ENCODE peak calls at places on chromosomes 4 and X, in nine cellular contexts. R is tibial artery, N is dorsolateral prefrontal cortex, M is A549, A is fibroblast of pulmonary artery, K is K562, P is transverse colon, U is natural killer cell, C is astrocyte of the spinal cord. V is an unnamed sample.

GRCh38 chr4:163542275-163542674 is 47.8 kb downstream of the TMA16 start:
- DNase-seq in R (no peak), A (peak; percentile 14), U (no peak), M (no peak), K (no peak), C (peak; percentile 52), N (no peak), P (no peak), V (no peak)

GRCh38 chrX:57137481-57137880 is 284 bp upstream of the SPIN2A start:
- DNase-seq in R (no peak), U (no peak), N (no peak), A (peak; percentile 43), M (no peak), C (peak; percentile 1), K (no peak), P (no peak), V (no peak)

GRCh38 chr4:137524642-137525384 is 7.5 kb downstream of the PCDH18 start:
- DNase-seq in K (no peak), P (no peak), M (no peak), C (peak; percentile 33), N (no peak), R (no peak), U (no peak), A (peak; percentile 44), V (no peak)

GRCh38 chr4:4659871-4660651 is 118.2 kb upstream of the STX18 start:
- DNase-seq in A (peak; percentile 84), U (no peak), C (peak; percentile 96), K (peak; percentile 43), R (peak; percentile 35), M (peak; percentile 38), N (no peak), P (no peak), V (no peak)

GRCh38 chr4:183264614-183265013 is 55.5 kb downstream of the CLDN22 start:
- DNase-seq in C (peak; percentile 21), K (no peak), P (no peak), N (no peak), R (no peak), A (peak; percentile 21), M (no peak), U (no peak), V (no peak)

GRCh38 chr4:69787879-69788278 is 27.5 kb upstream of the SULT1B1 start:
- DNase-seq in C (peak; percentile 8), N (no peak), P (no peak), A (no peak), M (no peak), K (no peak), U (no peak), R (no peak), V (no peak)

GRCh38 chrX:119218198-119218597 is 17.9 kb upstream of the PGRMC1 start:
- DNase-seq in C (no peak), A (peak; percentile 33), R (no peak), P (no peak), M (no peak), U (no peak), N (no peak), K (no peak), V (no peak)

GRCh38 chr4:9785926-9786325 is 4.5 kb downstream of the DRD5 start:
- DNase-seq in N (no peak), C (no peak), A (no peak), U (no peak), P (peak; percentile 51), M (no peak), K (no peak), R (no peak), V (no peak)

GRCh38 chrX:70433848-70434351 is 10.7 kb upstream of the DLG3 start:
- DNase-seq in K (peak; percentile 80), A (peak; percentile 53), N (peak; percentile 50), P (peak; percentile 83), C (peak; percentile 42), U (peak; percentile 73), M (peak; percentile 53), R (peak; percentile 60), V (peak; percentile 58)

GRCh38 chr4:84237008-84237407 is 262.1 kb downstream of the NKX6-1 start:
- DNase-seq in C (no peak), A (no peak), N (no peak), U (no peak), M (no peak), P (no peak), K (no peak), R (no peak), V (no peak)

GRCh38 chr4:47686294-47686872 is 151.5 kb downstream of the CORIN start:
- DNase-seq in U (peak; percentile 43), P (peak; percentile 57), C (peak; percentile 32), M (peak; percentile 6), K (peak; percentile 61), A (peak; percentile 59), N (no peak), R (peak; percentile 26), V (peak; percentile 61)

GRCh38 chrX:21741869-21742701 is 15.8 kb downstream of the SMPX start:
- DNase-seq in U (no peak), A (no peak), C (no peak), K (no peak), N (no peak), R (no peak), M (no peak), P (no peak), V (no peak)

GRCh38 chr4:83552085-83552484 is 16.2 kb downstream of the GPAT3 start:
- DNase-seq in U (no peak), C (no peak), M (no peak), K (no peak), R (no peak), A (peak; percentile 31), N (no peak), P (no peak), V (no peak)

GRCh38 chr4:23887989-23888388 is 1.9 kb downstream of the PPARGC1A start:
- DNase-seq in C (no peak), U (no peak), P (no peak), M (no peak), A (no peak), N (no peak), R (no peak), K (no peak), V (no peak)

GRCh38 chr4:37889849-37890500 is 909 bp upstream of the TBC1D1 start:
- DNase-seq in R (peak; percentile 39), K (no peak), P (peak; percentile 26), U (no peak), C (no peak), N (no peak), A (no peak), M (no peak), V (no peak)

GRCh38 chrX:21479695-21480280 is 105.6 kb downstream of the CNKSR2 start:
- DNase-seq in A (peak; percentile 74), N (no peak), R (no peak), K (no peak), U (no peak), C (peak; percentile 68), P (no peak), M (peak; percentile 6), V (no peak)

GRCh38 chr4:3429651-3430050 is 12.1 kb upstream of the HGFAC start:
- DNase-seq in P (no peak), R (no peak), U (no peak), C (no peak), K (no peak), M (no peak), A (no peak), N (no peak), V (no peak)

GRCh38 chr4:3342182-3342854 is 49.5 kb downstream of the RGS12 start:
- DNase-seq in R (no peak), C (peak; percentile 81), N (no peak), K (no peak), M (peak; percentile 14), P (no peak), A (peak; percentile 40), U (no peak), V (no peak)

GRCh38 chr4:123291329-123291728 is 105.3 kb upstream of the SPRY1 start:
- DNase-seq in R (no peak), C (peak; percentile 24), M (no peak), K (no peak), A (no peak), U (no peak), P (no peak), N (no peak), V (no peak)

GRCh38 chr4:167903291-167903721 is 189.0 kb upstream of the ANXA10 start:
- DNase-seq in K (no peak), N (no peak), P (no peak), R (no peak), U (no peak), C (peak; percentile 69), M (peak; percentile 1), A (peak; percentile 61), V (no peak)

GRCh38 chr4:69026974-69027373 is 69.3 kb upstream of the UGT2B7 start:
- DNase-seq in R (no peak), K (no peak), A (no peak), P (no peak), M (no peak), U (no peak), N (no peak), C (no peak), V (no peak)

DNA sequence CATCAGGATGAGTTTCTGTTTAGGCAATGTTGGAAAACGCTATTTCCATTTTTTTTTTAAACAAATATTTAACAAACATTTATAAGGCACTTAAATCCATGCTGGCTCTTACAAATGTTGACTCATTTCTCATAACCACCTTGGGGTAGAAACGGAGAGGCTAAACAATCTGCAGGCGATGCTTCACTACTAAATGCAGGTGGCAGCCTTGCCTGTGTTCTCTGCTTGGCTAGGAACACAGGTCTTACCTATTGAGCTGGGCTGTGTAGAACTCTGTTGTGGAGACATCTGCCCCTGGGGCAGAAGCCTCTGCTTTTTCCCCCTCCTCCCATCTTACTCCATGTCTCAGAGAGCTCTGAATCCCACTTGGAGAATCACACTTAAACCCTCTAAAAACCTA is 1.4 kb upstream of the CXCL1 start:
- DNase-seq in A (no peak), N (no peak), P (peak; percentile 51), C (peak; percentile 19), K (no peak), M (peak; percentile 32), U (no peak), R (no peak), V (no peak)
- TF ChIP-seq CTCF in A (no peak), N (no peak), P (peak; percentile 30), C (no peak), K (no peak), M (no peak), U (no peak), R (no peak), V (no peak)

GRCh38 chrX:154836163-154836562 is 1.7 kb upstream of the SMIM9 start:
- DNase-seq in P (no peak), C (no peak), N (no peak), M (no peak), A (no peak), R (no peak), K (no peak), U (no peak), V (no peak)

GRCh38 chrX:154840856-154841255 is 6.4 kb upstream of the SMIM9 start:
- DNase-seq in K (peak; percentile 63), P (no peak), N (no peak), R (no peak), M (peak; percentile 28), A (peak; percentile 79), U (no peak), C (peak; percentile 54), V (no peak)
- TF ChIP-seq CTCF in K (peak; percentile 57), P (peak; percentile 34), N (peak; percentile 30), R (peak; percentile 53), M (peak; percentile 58), A (peak; percentile 46), U (peak; percentile 67), C (peak; percentile 32), V (peak; percentile 45)

GRCh38 chr4:114264452-114264851 is 285.0 kb upstream of the ARSJ start:
- DNase-seq in P (no peak), C (no peak), R (no peak), N (no peak), A (no peak), M (no peak), U (no peak), K (no peak), V (no peak)
- TF ChIP-seq CTCF in P (no peak), C (no peak), R (no peak), N (no peak), A (no peak), M (no peak), U (no peak), K (no peak), V (no peak)

GRCh38 chr4:128177376-128177959 is 110.1 kb downstream of the PGRMC2 start:
- DNase-seq in A (no peak), M (no peak), N (no peak), K (peak; percentile 12), C (peak; percentile 10), U (no peak), R (no peak), P (no peak), V (no peak)
- TF ChIP-seq CTCF in A (no peak), M (no peak), N (no peak), K (no peak), C (no peak), U (no peak), R (no peak), P (no peak), V (no peak)

V was measured in CD14-positive monocyte.